ENCODE peak calls at places on chromosomes 11 and 22, in nine cellular contexts. G is chondrocyte; N is IMR-90; R is stimulated activated CD8-positive, alpha-beta memory T cell treated with anti-CD3 and anti-CD28 coated beads, Interleukin-7, amount 100 ng/mL, for 1 hour; I is astrocyte of the cerebellum; A is EH; L is stimulated activated CD4-positive, alpha-beta T cell treated with anti-CD3 and anti-CD28 coated beads, TNF-alpha, amount 100 ng/mL, for 48 hours; M is activated CD4-positive, alpha-beta memory T cell treated with anti-CD3 and anti-CD28 coated beads for 36 hours; E is mammary epithelial cell. F is an unnamed sample.

GRCh38 chr11:12889243-12889642 is 119.9 kb upstream of the RASSF10 start:
- DNase-seq in M (no peak), L (no peak), A (peak), N (peak), I (no peak), R (no peak), G (no peak), E (peak), F (no peak)

GRCh38 chr11:129973068-129973467 is 29.6 kb downstream of the PRDM10 start:
- DNase-seq in R (no peak), A (no peak), E (no peak), M (no peak), I (no peak), G (no peak), N (no peak), L (no peak), F (no peak)

GRCh38 chr22:39073941-39074340 is 3.1 kb upstream of the APOBEC3G start:
- DNase-seq in E (no peak), L (no peak), R (no peak), G (no peak), A (no peak), M (no peak), N (no peak), I (no peak), F (no peak)

GRCh38 chr22:46791201-46791731 is 28.8 kb downstream of the TBC1D22A start:
- DNase-seq in I (no peak), R (peak), M (peak), N (peak), A (peak), L (peak), E (no peak), G (no peak), F (peak)

GRCh38 chr11:71568707-71569349 is 3.5 kb downstream of the KRTAP5-10 start:
- DNase-seq in N (no peak), G (no peak), L (no peak), M (no peak), A (peak), R (no peak), I (no peak), E (no peak), F (no peak)

GRCh38 chr11:68312780-68313573 is 586 bp downstream of the LRP5 start:
- DNase-seq in I (no peak), L (no peak), R (no peak), A (peak), M (peak), N (no peak), G (no peak), E (no peak), F (peak)

GRCh38 chr22:37162221-37163095 is 12.7 kb upstream of the IL2RB start:
- DNase-seq in N (no peak), R (peak), G (peak), L (peak), E (no peak), I (no peak), A (no peak), M (peak), F (peak)

GRCh38 chr11:13462311-13462927 is 603 bp downstream of the BTBD10 start:
- DNase-seq in L (peak), E (peak), N (peak), M (peak), I (no peak), G (no peak), A (peak), R (peak), F (peak)

GRCh38 chr22:19663286-19663815 is 51.0 kb upstream of the SEPTIN5 start:
- DNase-seq in N (peak), M (peak), L (no peak), I (peak), G (no peak), R (no peak), A (peak), E (peak), F (no peak)

GRCh38 chr11:1748467-1749019 is 1.9 kb downstream of the IFITM10 start:
- DNase-seq in N (no peak), I (no peak), E (peak), M (no peak), L (no peak), R (no peak), A (no peak), G (no peak), F (no peak)

GRCh38 chr11:9972917-9973504 is 309.1 kb downstream of the SWAP70 start:
- DNase-seq in G (no peak), L (no peak), R (no peak), M (peak), I (peak), N (peak), E (peak), A (peak), F (no peak)

GRCh38 chr11:78418584-78419211 is 1.1 kb upstream of the GAB2 start:
- DNase-seq in R (no peak), A (no peak), I (no peak), M (no peak), N (peak), E (no peak), L (no peak), G (no peak), F (no peak)